ENCODE peak calls at places on chromosomes 4 and X, in eight cellular contexts. M is activated naive CD8-positive, alpha-beta T cell treated with anti-CD3 and anti-CD28 coated beads, Interleukin-2, amount 50 U/mL, for 24 hours; H is cardiac muscle cell; N is nucleus accumbens; I is right cardiac atrium; P is stimulated activated CD4-positive, alpha-beta T cell treated with anti-CD3 and anti-CD28 coated beads, Interleukin-12 subunit alpha, Interleukin-12 subunit beta, amount 100 ng/mL, for 24 hours; D is NCI-H1930; X is hepatic stellate cell. Q is an unnamed sample.

GRCh38 chr4:47209833-47210232 is 178.5 kb downstream of the GABRB1 start:
- DNase-seq in M (no peak), H (no peak), N (no peak), I (no peak), P (no peak), D (no peak), X (peak), Q (no peak)

GRCh38 chrX:262391-262909 is 18.7 kb upstream of the PLCXD1 start:
- DNase-seq in M (no peak), H (no peak), N (no peak), I (no peak), P (no peak), D (no peak), X (no peak), Q (no peak)

GRCh38 chrX:29617276-29617675 is 598.1 kb upstream of the MAGEB2 start:
- DNase-seq in M (no peak), H (no peak), N (no peak), I (no peak), P (no peak), D (no peak), X (peak), Q (no peak)

GRCh38 chr4:84151574-84151973 is 347.5 kb downstream of the NKX6-1 start:
- DNase-seq in M (no peak), H (no peak), N (no peak), I (no peak), P (no peak), D (no peak), X (no peak), Q (no peak)

GRCh38 chr4:41256740-41257256 is at the start of gene UCHL1:
- DNase-seq in M (peak), H (peak), N (peak), I (peak), P (no peak), D (peak), X (peak), Q (peak)

GRCh38 chr4:80184791-80185756 is 12.2 kb upstream of the PRDM8 start:
- DNase-seq in M (no peak), H (peak), N (no peak), I (peak), P (no peak), D (no peak), X (peak), Q (no peak)

GRCh38 chrX:118495958-118496762 is 545 bp downstream of the DOCK11 start:
- DNase-seq in M (peak), H (no peak), N (peak), I (peak), P (peak), D (peak), X (no peak), Q (peak)

GRCh38 chr4:122525865-122526264 is 69.3 kb upstream of the IL2 start:
- DNase-seq in M (no peak), H (no peak), N (no peak), I (no peak), P (no peak), D (no peak), X (no peak), Q (no peak)